ENCODE peak calls at places on chromosomes 4 and X, in four cellular contexts. A is NT2/D1, U is T-cell, V is osteocyte. F is an unnamed sample.

GRCh38 chrX:118802857-118803256 is 20.8 kb upstream of the ZCCHC12 start:
- DNase-seq in A (no peak), U (no peak), V (no peak), F (no peak)

GRCh38 chr4:33073811-33074210 is 2353.6 kb downstream of the PCDH7 start:
- DNase-seq in A (no peak), U (no peak), V (no peak), F (no peak)

GRCh38 chr4:182929296-182929695 is 12.1 kb upstream of the DCTD start:
- DNase-seq in A (no peak), U (no peak), V (no peak), F (no peak)

GRCh38 chrX:130186645-130187044 is 14.9 kb downstream of the RAB33A start:
- DNase-seq in A (no peak), U (no peak), V (no peak), F (no peak)

GRCh38 chr4:183398298-183399129 is 45.9 kb upstream of the CDKN2AIP start:
- DNase-seq in A (peak), U (peak), V (no peak), F (peak)

GRCh38 chr4:116387942-116388474 is 697.4 kb downstream of the TRAM1L1 start:
- DNase-seq in A (no peak), U (no peak), V (no peak), F (no peak)

GRCh38 chrX:154360155-154360713 is 14.2 kb downstream of the FLNA start:
- DNase-seq in A (no peak), U (no peak), V (no peak), F (no peak)

GRCh38 chr4:117965608-117966007 is 68.7 kb upstream of the NDST3 start:
- DNase-seq in A (no peak), U (no peak), V (no peak), F (no peak)

GRCh38 chrX:433771-434170 is 47.1 kb upstream of the PPP2R3B start:
- DNase-seq in A (no peak), U (no peak), V (no peak), F (no peak)

GRCh38 chrX:1451251-1451675 is 1.4 kb downstream of the ASMTL start:
- DNase-seq in A (no peak), U (no peak), V (peak), F (no peak)

GRCh38 chrX:48919360-48919821 is 567 bp upstream of the PIM2 start:
- DNase-seq in A (no peak), U (peak), V (no peak), F (no peak)

GRCh38 chrX:123425471-123425870 is 241.4 kb downstream of the GRIA3 start:
- DNase-seq in A (no peak), U (no peak), V (no peak), F (no peak)

GRCh38 chrX:30283456-30284200 is 25.6 kb downstream of the NR0B1 start:
- DNase-seq in A (no peak), U (no peak), V (no peak), F (no peak)

GRCh38 chr4:148795156-148795864 is 353.1 kb upstream of the NR3C2 start:
- DNase-seq in A (peak), U (no peak), V (no peak), F (no peak)

GRCh38 chr4:76459291-76459723 is 24.3 kb downstream of the SHROOM3 start:
- DNase-seq in A (peak), U (no peak), V (no peak), F (no peak)

GRCh38 chrX:19747672-19748610 is 139.5 kb downstream of the SH3KBP1 start:
- DNase-seq in A (no peak), U (peak), V (no peak), F (no peak)

GRCh38 chrX:15723887-15724517 is 14.1 kb upstream of the CA5B start:
- DNase-seq in A (no peak), U (no peak), V (no peak), F (no peak)

GRCh38 chrX:384861-385260 is 1.8 kb downstream of the PPP2R3B start:
- DNase-seq in A (no peak), U (no peak), V (no peak), F (no peak)

GRCh38 chrX:95058815-95059214 is 1384.8 kb downstream of the FAM133A start:
- DNase-seq in A (no peak), U (no peak), V (no peak), F (no peak)

GRCh38 chr4:81736324-81736723 is 264.6 kb upstream of the RASGEF1B start:
- DNase-seq in A (no peak), U (no peak), V (no peak), F (no peak)

GRCh38 chr4:83723609-83724008 is 187.7 kb downstream of the GPAT3 start:
- DNase-seq in A (no peak), U (no peak), V (no peak), F (no peak)

GRCh38 chrX:15114865-15115566 is 154.9 kb downstream of the ASB9 start:
- DNase-seq in A (peak), U (no peak), V (no peak), F (no peak)

F was measured in colonic mucosa.